ENCODE peak calls at places on chromosomes 4 and X, in four cellular contexts. One of them, this sample, is unnamed.

GRCh38 chr4:184347251-184348239 is 126.8 kb downstream of the IRF2 start:
- DNase-seq in H1: no peak
- DNase-seq in GM12878: peak
- DNase-seq in K562: peak
- DNase-seq in this sample: no peak

GRCh38 chr4:13137400-13137799 is 346.7 kb downstream of the RAB28 start:
- DNase-seq in H1: no peak
- DNase-seq in K562: no peak
- DNase-seq in GM12878: no peak
- DNase-seq in this sample: no peak

GRCh38 chr4:40525811-40526598 is 103.7 kb downstream of the RBM47 start:
- DNase-seq in H1: peak
- DNase-seq in K562: peak
- DNase-seq in GM12878: no peak
- DNase-seq in this sample: no peak

GRCh38 chr4:10593130-10593529 is 91.4 kb downstream of the CLNK start:
- DNase-seq in K562: no peak
- DNase-seq in GM12878: no peak
- DNase-seq in H1: no peak
- DNase-seq in this sample: no peak

GRCh38 chrX:71668248-71668595 is 876 bp downstream of the LOC101059915 start:
- DNase-seq in H1: no peak
- DNase-seq in GM12878: no peak
- DNase-seq in K562: no peak
- DNase-seq in this sample: no peak

GRCh38 chr4:15318621-15319348 is 109.0 kb upstream of the C1QTNF7 start:
- DNase-seq in H1: no peak
- DNase-seq in GM12878: no peak
- DNase-seq in K562: no peak
- DNase-seq in this sample: no peak

GRCh38 chr4:40622913-40623312 is 6.8 kb downstream of the RBM47 start:
- DNase-seq in H1: no peak
- DNase-seq in GM12878: peak
- DNase-seq in K562: no peak
- DNase-seq in this sample: no peak

GRCh38 chr4:130026185-130026584 is 930.2 kb downstream of the C4orf33 start:
- DNase-seq in GM12878: no peak
- DNase-seq in K562: no peak
- DNase-seq in H1: peak
- DNase-seq in this sample: no peak

GRCh38 chrX:77275392-77275791 is 171.8 kb upstream of the FGF16 start:
- DNase-seq in K562: no peak
- DNase-seq in H1: no peak
- DNase-seq in GM12878: no peak
- DNase-seq in this sample: no peak

GRCh38 chr4:88159137-88159725 is 792 bp upstream of the ABCG2 start:
- DNase-seq in K562: no peak
- DNase-seq in H1: peak
- DNase-seq in GM12878: no peak
- DNase-seq in this sample: peak

GRCh38 chrX:20347486-20347885 is 80.8 kb upstream of the RPS6KA3 start:
- DNase-seq in GM12878: no peak
- DNase-seq in H1: no peak
- DNase-seq in K562: no peak
- DNase-seq in this sample: no peak

GRCh38 chr4:1416051-1416947 is 10.1 kb upstream of the NKX1-1 start:
- DNase-seq in GM12878: no peak
- DNase-seq in H1: no peak
- DNase-seq in K562: peak
- DNase-seq in this sample: no peak

GRCh38 chr4:89657931-89658700 is 178.8 kb downstream of the SNCA start:
- DNase-seq in H1: no peak
- DNase-seq in GM12878: no peak
- DNase-seq in K562: no peak
- DNase-seq in this sample: peak

GRCh38 chrX:46125139-46125538 is 420.1 kb downstream of the ZNF674 start:
- DNase-seq in GM12878: no peak
- DNase-seq in H1: no peak
- DNase-seq in K562: no peak
- DNase-seq in this sample: no peak

GRCh38 chr4:119300072-119300387 is 21.9 kb downstream of the FABP2 start:
- DNase-seq in H1: no peak
- DNase-seq in GM12878: peak
- DNase-seq in K562: peak
- DNase-seq in this sample: no peak

GRCh38 chr4:167233523-167234387 is 539 bp downstream of the SPOCK3 start:
- DNase-seq in GM12878: no peak
- DNase-seq in K562: no peak
- DNase-seq in H1: no peak
- DNase-seq in this sample: no peak

GRCh38 chr4:105243446-105243845 is 96.8 kb downstream of the TET2 start:
- DNase-seq in GM12878: no peak
- DNase-seq in K562: no peak
- DNase-seq in H1: no peak
- DNase-seq in this sample: no peak

GRCh38 chr4:5757536-5757935 is 46.5 kb downstream of the EVC start:
- DNase-seq in H1: no peak
- DNase-seq in GM12878: no peak
- DNase-seq in K562: no peak
- DNase-seq in this sample: no peak

GRCh38 chrX:11381464-11381863 is 88.3 kb downstream of the AMELX start:
- DNase-seq in K562: peak
- DNase-seq in H1: no peak
- DNase-seq in GM12878: peak
- DNase-seq in this sample: peak

GRCh38 chr4:22313974-22314373 is 201.9 kb downstream of the ADGRA3 start:
- DNase-seq in H1: no peak
- DNase-seq in GM12878: no peak
- DNase-seq in K562: no peak
- DNase-seq in this sample: no peak

GRCh38 chr4:175891863-175892262 is 79.8 kb upstream of the GPM6A start:
- DNase-seq in GM12878: no peak
- DNase-seq in H1: no peak
- DNase-seq in K562: no peak
- DNase-seq in this sample: peak

GRCh38 chrX:100654256-100654655 is 10.3 kb downstream of the SRPX2 start:
- DNase-seq in K562: no peak
- DNase-seq in GM12878: no peak
- DNase-seq in H1: no peak
- DNase-seq in this sample: no peak

GRCh38 chr4:70992354-70992753 is 1.1 kb upstream of the DCK start:
- DNase-seq in GM12878: no peak
- DNase-seq in H1: no peak
- DNase-seq in K562: no peak
- DNase-seq in this sample: no peak

GRCh38 chrX:69510137-69510715 is 6.1 kb downstream of the NALF2 start:
- DNase-seq in H1: no peak
- DNase-seq in GM12878: no peak
- DNase-seq in K562: no peak
- DNase-seq in this sample: no peak

GRCh38 chr4:124953059-124953850 is 240.7 kb upstream of the ANKRD50 start:
- DNase-seq in GM12878: no peak
- DNase-seq in K562: no peak
- DNase-seq in H1: no peak
- DNase-seq in this sample: no peak

GRCh38 chr4:54101190-54102041 is 1.5 kb downstream of the GSX2 start:
- DNase-seq in H1: no peak
- DNase-seq in GM12878: no peak
- DNase-seq in K562: no peak
- DNase-seq in this sample: no peak

GRCh38 chrX:153908219-153908875 is 3.9 kb downstream of the AVPR2 start:
- DNase-seq in GM12878: no peak
- DNase-seq in H1: no peak
- DNase-seq in K562: no peak
- DNase-seq in this sample: no peak

GRCh38 chr4:17544831-17545234 is 29.9 kb downstream of the CLRN2 start:
- DNase-seq in H1: no peak
- DNase-seq in GM12878: no peak
- DNase-seq in K562: no peak
- DNase-seq in this sample: peak

GRCh38 chr4:55549888-55550287 is 3.2 kb upstream of the CLOCK start:
- DNase-seq in K562: no peak
- DNase-seq in H1: no peak
- DNase-seq in GM12878: no peak
- DNase-seq in this sample: no peak

GRCh38 chr4:13910556-13910955 is 283.0 kb upstream of the BOD1L1 start:
- DNase-seq in K562: no peak
- DNase-seq in H1: no peak
- DNase-seq in GM12878: no peak
- DNase-seq in this sample: no peak

GRCh38 chrX:103211012-103211715 is 3.7 kb upstream of the BEX4 start:
- DNase-seq in GM12878: no peak
- DNase-seq in H1: no peak
- DNase-seq in K562: no peak
- DNase-seq in this sample: peak

GRCh38 chrX:75181721-75182120 is 25.6 kb upstream of the ABCB7 start:
- DNase-seq in GM12878: no peak
- DNase-seq in K562: no peak
- DNase-seq in H1: no peak
- DNase-seq in this sample: no peak

GRCh38 chrX:80098038-80098437 is 83.5 kb downstream of the TBX22 start:
- DNase-seq in H1: no peak
- DNase-seq in K562: no peak
- DNase-seq in GM12878: no peak
- DNase-seq in this sample: no peak

DNA sequence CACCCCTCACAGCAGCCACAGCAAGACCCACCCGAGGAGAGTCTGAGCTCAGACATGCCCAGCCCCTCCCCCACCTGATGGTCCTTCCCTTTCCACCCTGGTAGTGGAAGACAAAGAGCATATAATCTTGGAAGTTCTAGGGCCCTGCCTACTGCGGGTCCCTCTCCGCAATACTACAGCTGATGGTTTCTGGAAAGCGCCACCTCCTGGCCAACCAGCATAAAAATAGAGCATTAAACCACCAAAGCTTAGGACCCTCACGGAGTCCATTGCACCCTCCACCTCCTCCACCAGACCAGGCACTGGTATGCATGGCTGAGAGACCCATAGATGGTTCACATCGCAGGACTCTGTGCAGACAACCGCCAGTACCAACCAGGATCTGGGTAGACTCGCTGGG is 78.2 kb downstream of the SH3BGRL start:
- DNase-seq in H1: no peak
- DNase-seq in K562: no peak
- DNase-seq in GM12878: no peak
- DNase-seq in this sample: no peak
- TF ChIP-seq CTCF in H1: peak
- TF ChIP-seq CTCF in K562: no peak
- TF ChIP-seq CTCF in GM12878: no peak
- TF ChIP-seq CTCF in this sample: no peak

DNA sequence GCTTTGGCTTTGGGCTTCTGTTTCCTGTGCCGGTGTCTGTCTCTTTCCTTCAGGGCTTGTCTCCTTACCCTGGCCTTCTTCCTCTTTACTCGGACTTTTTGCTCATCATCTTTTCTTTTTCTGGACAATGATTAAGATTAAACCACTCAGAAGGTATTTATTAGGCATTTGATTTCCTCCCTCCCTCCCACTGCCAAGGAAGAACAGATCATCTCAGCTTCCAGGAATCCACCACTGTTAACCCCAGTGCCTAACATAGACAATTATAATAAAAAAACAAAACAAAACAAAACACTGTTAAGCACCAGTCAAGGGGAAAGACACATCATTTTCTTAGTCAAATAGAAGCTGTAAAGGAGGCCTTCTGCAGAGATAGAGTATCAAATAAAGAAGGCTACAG is 16.6 kb downstream of the PGRMC1 start:
- DNase-seq in K562: no peak
- DNase-seq in GM12878: no peak
- DNase-seq in H1: no peak
- DNase-seq in this sample: no peak
- TF ChIP-seq BRCA1 in K562: no peak
- TF ChIP-seq BRCA1 in GM12878: no peak
- TF ChIP-seq BRCA1 in H1: no peak
- TF ChIP-seq BRCA1 in this sample: no peak

GRCh38 chr4:25863347-25863784 is 578 bp upstream of the SEL1L3 start:
- DNase-seq in H1: peak
- DNase-seq in K562: no peak
- DNase-seq in GM12878: no peak
- DNase-seq in this sample: no peak
- TF ChIP-seq CTCF in H1: peak
- TF ChIP-seq CTCF in K562: no peak
- TF ChIP-seq CTCF in GM12878: peak
- TF ChIP-seq CTCF in this sample: peak

DNA sequence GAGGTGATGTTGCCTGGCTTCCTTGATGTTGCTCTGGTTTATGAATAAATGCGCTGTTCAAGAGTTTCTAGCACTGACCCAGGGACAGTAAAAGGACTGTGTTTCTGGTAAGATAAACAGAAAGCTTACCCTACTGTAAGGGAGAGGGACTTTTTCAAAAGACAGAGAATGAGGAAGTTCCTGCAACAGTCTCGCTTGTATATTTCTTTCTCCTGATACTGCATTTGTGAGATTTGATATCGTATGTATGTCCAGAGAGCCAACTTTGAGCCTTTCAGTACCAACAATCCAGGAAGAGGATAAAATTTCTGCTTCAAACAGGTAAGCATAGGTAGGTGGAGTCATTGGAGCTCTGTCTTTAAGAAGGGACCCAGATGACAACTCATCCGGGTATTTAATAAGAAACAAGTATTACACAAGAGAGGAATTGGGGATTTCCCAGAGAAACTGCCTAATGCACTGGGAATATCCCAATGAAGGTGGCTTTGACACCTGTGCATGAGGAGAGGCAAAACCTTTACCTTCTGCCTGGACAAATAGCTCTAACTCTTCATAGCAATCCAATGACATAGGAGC is 771 bp downstream of the DAPP1 start:
- DNase-seq in K562: no peak
- DNase-seq in H1: no peak
- DNase-seq in GM12878: no peak
- DNase-seq in this sample: no peak
- TF ChIP-seq BRCA1 in K562: no peak
- TF ChIP-seq BRCA1 in H1: no peak
- TF ChIP-seq BRCA1 in GM12878: no peak
- TF ChIP-seq BRCA1 in this sample: no peak